ENCODE peak calls at places on chromosomes 5 and 9, in six cellular contexts. One of them, this sample, is unnamed.

GRCh38 chr5:114317751-114318150 is 44.1 kb upstream of the KCNN2 start:
- DNase-seq in H9: no peak
- DNase-seq in IMR-90: no peak
- DNase-seq in mesenchymal stem cell: no peak
- DNase-seq in trophoblast cell: peak; percentile 14
- DNase-seq in H1: no peak
- DNase-seq in this sample: no peak

GRCh38 chr5:91541696-91542095 is 158.6 kb upstream of the ARRDC3 start:
- DNase-seq in H9: no peak
- DNase-seq in IMR-90: peak; percentile 16
- DNase-seq in mesenchymal stem cell: peak; percentile 17
- DNase-seq in trophoblast cell: peak; percentile 9
- DNase-seq in H1: no peak
- DNase-seq in this sample: no peak

GRCh38 chr9:111743275-111743674 is 51.5 kb downstream of the SHOC1 start:
- DNase-seq in H9: no peak
- DNase-seq in IMR-90: peak; percentile 86
- DNase-seq in mesenchymal stem cell: peak; percentile 65
- DNase-seq in trophoblast cell: peak; percentile 58
- DNase-seq in H1: no peak
- DNase-seq in this sample: no peak

GRCh38 chr9:91945277-91946074 is 4.6 kb downstream of the ROR2 start:
- DNase-seq in H9: no peak
- DNase-seq in IMR-90: peak; percentile 82
- DNase-seq in mesenchymal stem cell: peak; percentile 79
- DNase-seq in trophoblast cell: peak; percentile 15
- DNase-seq in H1: no peak
- DNase-seq in this sample: no peak

GRCh38 chr9:95171001-95171400 is 146.5 kb downstream of the FANCC start:
- DNase-seq in H9: no peak
- DNase-seq in IMR-90: peak; percentile 67
- DNase-seq in mesenchymal stem cell: peak; percentile 74
- DNase-seq in trophoblast cell: no peak
- DNase-seq in H1: no peak
- DNase-seq in this sample: no peak

GRCh38 chr9:114213566-114213965 is 58.2 kb downstream of the COL27A1 start:
- DNase-seq in H9: no peak
- DNase-seq in IMR-90: no peak
- DNase-seq in mesenchymal stem cell: no peak
- DNase-seq in trophoblast cell: no peak
- DNase-seq in H1: no peak
- DNase-seq in this sample: no peak

GRCh38 chr5:128083811-128084227 is 253 bp downstream of the SLC12A2 start:
- DNase-seq in H9: peak; percentile 65
- DNase-seq in IMR-90: peak; percentile 52
- DNase-seq in mesenchymal stem cell: no peak
- DNase-seq in trophoblast cell: no peak
- DNase-seq in H1: peak; percentile 81
- DNase-seq in this sample: no peak

GRCh38 chr5:62596691-62597090 is 18.1 kb downstream of the LRRC70 start:
- DNase-seq in H9: no peak
- DNase-seq in IMR-90: peak; percentile 45
- DNase-seq in mesenchymal stem cell: no peak
- DNase-seq in trophoblast cell: peak; percentile 79
- DNase-seq in H1: no peak
- DNase-seq in this sample: no peak

GRCh38 chr5:173010547-173011464 is 27.2 kb downstream of the ATP6V0E1 start:
- DNase-seq in H9: peak; percentile 69
- DNase-seq in IMR-90: peak; percentile 32
- DNase-seq in mesenchymal stem cell: peak; percentile 62
- DNase-seq in trophoblast cell: peak; percentile 87
- DNase-seq in H1: peak; percentile 55
- DNase-seq in this sample: peak; percentile 21

GRCh38 chr5:56211298-56211865 is 21.7 kb downstream of the ANKRD55 start:
- DNase-seq in H9: no peak
- DNase-seq in IMR-90: peak; percentile 84
- DNase-seq in mesenchymal stem cell: peak; percentile 80
- DNase-seq in trophoblast cell: peak; percentile 96
- DNase-seq in H1: no peak
- DNase-seq in this sample: peak; percentile 46

GRCh38 chr9:96150324-96151023 is 151.5 kb downstream of the HSD17B3 start:
- DNase-seq in H9: no peak
- DNase-seq in IMR-90: no peak
- DNase-seq in mesenchymal stem cell: no peak
- DNase-seq in trophoblast cell: no peak
- DNase-seq in H1: no peak
- DNase-seq in this sample: no peak

GRCh38 chr5:81980598-81981260 is 8.9 kb downstream of the ATG10 start:
- DNase-seq in H9: peak; percentile 43
- DNase-seq in IMR-90: no peak
- DNase-seq in mesenchymal stem cell: no peak
- DNase-seq in trophoblast cell: no peak
- DNase-seq in H1: no peak
- DNase-seq in this sample: no peak

GRCh38 chr5:168039485-168040005 is 251.9 kb upstream of the WWC1 start:
- DNase-seq in H9: no peak
- DNase-seq in IMR-90: no peak
- DNase-seq in mesenchymal stem cell: no peak
- DNase-seq in trophoblast cell: no peak
- DNase-seq in H1: no peak
- DNase-seq in this sample: no peak

GRCh38 chr5:172949426-172949825 is 9.8 kb upstream of the RPL26L1 start:
- DNase-seq in H9: no peak
- DNase-seq in IMR-90: no peak
- DNase-seq in mesenchymal stem cell: no peak
- DNase-seq in trophoblast cell: no peak
- DNase-seq in H1: no peak
- DNase-seq in this sample: no peak

GRCh38 chr9:88816141-88816540 is 175.1 kb upstream of the S1PR3 start:
- DNase-seq in H9: no peak
- DNase-seq in IMR-90: peak; percentile 72
- DNase-seq in mesenchymal stem cell: peak; percentile 65
- DNase-seq in trophoblast cell: no peak
- DNase-seq in H1: no peak
- DNase-seq in this sample: no peak

GRCh38 chr9:87514136-87514535 is 16.5 kb downstream of the DAPK1 start:
- DNase-seq in H9: no peak
- DNase-seq in IMR-90: no peak
- DNase-seq in mesenchymal stem cell: no peak
- DNase-seq in trophoblast cell: peak; percentile 41
- DNase-seq in H1: no peak
- DNase-seq in this sample: no peak

GRCh38 chr9:37984672-37985611 is 81.0 kb upstream of the SLC25A51 start:
- DNase-seq in H9: no peak
- DNase-seq in IMR-90: peak; percentile 72
- DNase-seq in mesenchymal stem cell: peak; percentile 82
- DNase-seq in trophoblast cell: no peak
- DNase-seq in H1: no peak
- DNase-seq in this sample: no peak

GRCh38 chr9:31445960-31446359 is 938.5 kb upstream of the ACO1 start:
- DNase-seq in H9: no peak
- DNase-seq in IMR-90: no peak
- DNase-seq in mesenchymal stem cell: no peak
- DNase-seq in trophoblast cell: no peak
- DNase-seq in H1: no peak
- DNase-seq in this sample: no peak

GRCh38 chr5:59174248-59174844 is 591.5 kb downstream of the RAB3C start:
- DNase-seq in H9: no peak
- DNase-seq in IMR-90: peak; percentile 87
- DNase-seq in mesenchymal stem cell: peak; percentile 82
- DNase-seq in trophoblast cell: peak; percentile 84
- DNase-seq in H1: no peak
- DNase-seq in this sample: peak; percentile 23

GRCh38 chr5:129094924-129095797 is 612 bp downstream of the ISOC1 start:
- DNase-seq in H9: no peak
- DNase-seq in IMR-90: peak; percentile 31
- DNase-seq in mesenchymal stem cell: peak; percentile 87
- DNase-seq in trophoblast cell: peak; percentile 83
- DNase-seq in H1: peak; percentile 81
- DNase-seq in this sample: peak; percentile 42

GRCh38 chr5:40841068-40841805 is at the start of gene CARD6:
- DNase-seq in H9: no peak
- DNase-seq in IMR-90: peak; percentile 31
- DNase-seq in mesenchymal stem cell: peak; percentile 76
- DNase-seq in trophoblast cell: peak; percentile 29
- DNase-seq in H1: no peak
- DNase-seq in this sample: no peak

GRCh38 chr9:123606141-123606540 is 250.1 kb downstream of the CRB2 start:
- DNase-seq in H9: no peak
- DNase-seq in IMR-90: no peak
- DNase-seq in mesenchymal stem cell: no peak
- DNase-seq in trophoblast cell: no peak
- DNase-seq in H1: no peak
- DNase-seq in this sample: no peak

GRCh38 chr5:176185133-176185733 is 53.0 kb upstream of the SIMC1 start:
- DNase-seq in H9: no peak
- DNase-seq in IMR-90: peak; percentile 31
- DNase-seq in mesenchymal stem cell: no peak
- DNase-seq in trophoblast cell: no peak
- DNase-seq in H1: no peak
- DNase-seq in this sample: no peak

GRCh38 chr5:106966686-106967315 is 703.9 kb downstream of the EFNA5 start:
- DNase-seq in H9: no peak
- DNase-seq in IMR-90: no peak
- DNase-seq in mesenchymal stem cell: peak; percentile 6
- DNase-seq in trophoblast cell: no peak
- DNase-seq in H1: no peak
- DNase-seq in this sample: no peak

GRCh38 chr9:31390352-31391025 is 994.0 kb upstream of the ACO1 start:
- DNase-seq in H9: no peak
- DNase-seq in IMR-90: no peak
- DNase-seq in mesenchymal stem cell: no peak
- DNase-seq in trophoblast cell: no peak
- DNase-seq in H1: no peak
- DNase-seq in this sample: no peak

GRCh38 chr5:151060742-151061141 is 20.1 kb downstream of the TNIP1 start:
- DNase-seq in H9: no peak
- DNase-seq in IMR-90: no peak
- DNase-seq in mesenchymal stem cell: no peak
- DNase-seq in trophoblast cell: no peak
- DNase-seq in H1: no peak
- DNase-seq in this sample: no peak

GRCh38 chr5:149048806-149049205 is 14.1 kb downstream of the SH3TC2 start:
- DNase-seq in H9: no peak
- DNase-seq in IMR-90: no peak
- DNase-seq in mesenchymal stem cell: no peak
- DNase-seq in trophoblast cell: no peak
- DNase-seq in H1: no peak
- DNase-seq in this sample: no peak

GRCh38 chr9:83972286-83972685 is 7.7 kb downstream of the HNRNPK start:
- DNase-seq in H9: no peak
- DNase-seq in IMR-90: no peak
- DNase-seq in mesenchymal stem cell: no peak
- DNase-seq in trophoblast cell: no peak
- DNase-seq in H1: no peak
- DNase-seq in this sample: no peak
- H3K14ac ChIP-seq in H9: no peak overlapping the region
- H3K14ac ChIP-seq in IMR-90: no peak overlapping the region
- H3K14ac ChIP-seq in mesenchymal stem cell: no peak overlapping the region
- H3K14ac ChIP-seq in trophoblast cell: no peak overlapping the region
- H3K14ac ChIP-seq in H1: no peak overlapping the region
- H3K14ac ChIP-seq in this sample: no peak overlapping the region

DNA sequence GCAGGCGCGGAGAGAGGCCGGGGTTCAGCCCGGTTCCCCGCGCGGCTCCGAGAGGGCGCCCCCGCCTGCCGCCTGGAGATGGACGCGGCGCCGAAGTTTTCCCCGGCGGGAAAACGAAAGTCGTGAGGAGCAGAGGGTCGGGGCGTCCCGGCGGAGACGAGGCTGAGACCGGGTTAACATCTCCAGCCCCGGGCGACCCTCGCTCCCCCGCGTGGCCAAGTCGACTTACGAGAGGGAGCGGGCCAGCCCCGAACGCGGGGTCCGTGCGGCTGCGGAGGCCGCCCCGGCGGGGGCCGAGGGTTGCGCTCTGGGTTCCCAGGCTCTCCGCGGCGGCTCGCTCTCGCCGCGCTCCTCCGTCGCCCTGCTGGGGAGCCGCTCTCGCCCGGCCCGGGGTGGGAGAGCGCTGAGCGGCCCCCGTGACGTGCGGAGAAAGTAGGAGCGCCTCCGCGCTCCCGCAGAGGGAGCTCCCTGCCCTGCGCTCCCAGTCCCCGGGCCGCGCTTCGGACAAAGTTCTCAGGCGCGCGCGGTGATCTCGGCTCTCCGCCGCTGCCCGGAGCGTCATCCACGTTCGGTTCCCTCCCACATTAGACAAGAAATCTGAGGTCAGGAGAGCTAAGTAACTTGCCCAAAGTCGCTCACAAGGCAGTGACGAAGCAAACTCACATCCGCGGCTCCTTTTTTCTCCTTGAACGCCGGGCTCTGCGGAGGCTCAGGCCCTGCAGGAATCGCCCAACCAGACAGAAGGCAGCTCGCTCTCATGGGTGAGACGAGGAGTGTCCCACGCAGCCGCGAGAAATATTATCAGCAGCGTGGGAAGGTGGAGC is 1.1 kb upstream of the GCNT4 start:
- DNase-seq in H9: peak; percentile 55
- DNase-seq in IMR-90: peak; percentile 73
- DNase-seq in mesenchymal stem cell: peak; percentile 93
- DNase-seq in trophoblast cell: peak; percentile 85
- DNase-seq in H1: peak; percentile 70
- DNase-seq in this sample: peak; percentile 61
- H3K4me1 ChIP-seq in H9: peaks cover 28% of the 10 kb centered on the region
- H3K4me1 ChIP-seq in IMR-90: peaks cover 19% of the 10 kb centered on the region
- H3K4me1 ChIP-seq in mesenchymal stem cell: peaks cover 24% of the 10 kb centered on the region
- H3K4me1 ChIP-seq in trophoblast cell: peaks cover 18% of the 10 kb centered on the region
- H3K4me1 ChIP-seq in H1: peaks cover 26% of the 10 kb centered on the region
- H3K4me1 ChIP-seq in this sample: peaks cover 15% of the 10 kb centered on the region

DNA sequence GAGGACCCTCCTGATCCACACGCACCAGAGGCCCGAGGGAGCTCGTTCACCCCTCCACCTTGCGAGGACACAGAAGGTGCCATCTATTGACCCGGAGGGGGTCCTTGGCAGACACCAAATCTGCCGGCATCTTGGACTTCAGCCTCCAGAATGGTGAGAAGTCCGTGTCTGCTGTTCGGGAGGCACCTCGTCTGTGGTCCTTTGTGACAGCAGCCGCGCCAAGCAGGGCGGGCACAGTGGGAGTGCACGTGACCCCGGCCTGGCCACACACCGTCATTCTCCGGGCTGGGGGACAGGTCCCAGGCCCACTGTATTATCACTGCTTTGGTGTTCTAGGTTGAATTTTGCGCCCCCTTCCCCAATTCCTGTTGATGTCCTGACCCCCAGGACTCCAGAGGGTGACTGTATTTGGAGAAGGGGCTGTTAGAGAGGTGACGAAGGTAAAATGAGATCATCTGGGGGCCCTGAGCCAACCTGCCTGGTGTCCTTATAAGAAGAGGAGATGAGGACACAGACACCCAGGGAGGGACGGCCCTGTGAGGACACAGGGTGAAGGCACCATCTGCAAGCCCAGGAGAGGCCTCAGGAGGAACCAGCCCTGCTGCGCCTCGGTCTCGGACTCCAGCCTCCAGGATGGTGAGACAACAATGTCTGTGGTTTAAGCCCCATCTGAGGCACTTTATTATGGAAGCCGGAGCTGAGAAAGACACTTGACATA is 15.6 kb downstream of the LPCAT1 start:
- DNase-seq in H9: no peak
- DNase-seq in IMR-90: no peak
- DNase-seq in mesenchymal stem cell: no peak
- DNase-seq in trophoblast cell: no peak
- DNase-seq in H1: no peak
- DNase-seq in this sample: no peak
- H3K14ac ChIP-seq in H9: no peak overlapping the region
- H3K14ac ChIP-seq in IMR-90: no peak overlapping the region
- H3K14ac ChIP-seq in mesenchymal stem cell: no peak overlapping the region
- H3K14ac ChIP-seq in trophoblast cell: no peak overlapping the region
- H3K14ac ChIP-seq in H1: no peak overlapping the region
- H3K14ac ChIP-seq in this sample: peak overlapping the region; percentile 84

GRCh38 chr5:14264605-14265316 is 121.6 kb downstream of the TRIO start:
- DNase-seq in H9: peak; percentile 94
- DNase-seq in IMR-90: peak; percentile 94
- DNase-seq in mesenchymal stem cell: peak; percentile 95
- DNase-seq in trophoblast cell: peak; percentile 97
- DNase-seq in H1: peak; percentile 93
- DNase-seq in this sample: peak; percentile 81
- H3K4me1 ChIP-seq in H9: peaks cover 32% of the 10 kb centered on the region
- H3K4me1 ChIP-seq in IMR-90: peaks cover 50% of the 10 kb centered on the region
- H3K4me1 ChIP-seq in mesenchymal stem cell: peaks cover 29% of the 10 kb centered on the region
- H3K4me1 ChIP-seq in trophoblast cell: peaks cover 32% of the 10 kb centered on the region
- H3K4me1 ChIP-seq in H1: peaks cover 52% of the 10 kb centered on the region
- H3K4me1 ChIP-seq in this sample: peaks cover 25% of the 10 kb centered on the region

This sample was measured in neuronal stem cell.